ENCODE peak calls at places on chromosomes 11 and 22, in seven cellular contexts. One of them, this sample, is unnamed.

GRCh38 chr11:43515090-43515489 is 156.4 kb downstream of the TTC17 start:
- DNase-seq in Karpas-422: peak
- DNase-seq in heart left ventricle: no peak
- DNase-seq in AG04450: no peak
- DNase-seq in fibroblast of lung: no peak
- DNase-seq in body of pancreas: no peak
- DNase-seq in RWPE1: no peak
- DNase-seq in this sample: no peak

GRCh38 chr22:23163665-23164064 is 16.6 kb upstream of the BCR start:
- DNase-seq in fibroblast of lung: no peak
- DNase-seq in RWPE1: no peak
- DNase-seq in body of pancreas: no peak
- DNase-seq in AG04450: no peak
- DNase-seq in heart left ventricle: no peak
- DNase-seq in Karpas-422: no peak
- DNase-seq in this sample: no peak

GRCh38 chr11:70159612-70160570 is 43.2 kb upstream of the FADD start:
- DNase-seq in body of pancreas: no peak
- DNase-seq in RWPE1: peak
- DNase-seq in AG04450: no peak
- DNase-seq in heart left ventricle: no peak
- DNase-seq in fibroblast of lung: peak
- DNase-seq in Karpas-422: no peak
- DNase-seq in this sample: peak

GRCh38 chr22:23110190-23110921 is 31.4 kb downstream of the RSPH14 start:
- DNase-seq in fibroblast of lung: no peak
- DNase-seq in heart left ventricle: no peak
- DNase-seq in AG04450: no peak
- DNase-seq in body of pancreas: no peak
- DNase-seq in Karpas-422: no peak
- DNase-seq in RWPE1: no peak
- DNase-seq in this sample: no peak

GRCh38 chr11:12199231-12199948 is 89.0 kb downstream of the MICAL2 start:
- DNase-seq in Karpas-422: peak
- DNase-seq in RWPE1: no peak
- DNase-seq in AG04450: no peak
- DNase-seq in body of pancreas: peak
- DNase-seq in fibroblast of lung: no peak
- DNase-seq in heart left ventricle: no peak
- DNase-seq in this sample: no peak

GRCh38 chr11:74185695-74186094 is 14.6 kb downstream of the PPME1 start:
- DNase-seq in RWPE1: no peak
- DNase-seq in body of pancreas: no peak
- DNase-seq in heart left ventricle: no peak
- DNase-seq in fibroblast of lung: peak
- DNase-seq in Karpas-422: no peak
- DNase-seq in AG04450: peak
- DNase-seq in this sample: no peak

GRCh38 chr11:17700991-17701390 is 18.4 kb upstream of the MYOD1 start:
- DNase-seq in Karpas-422: no peak
- DNase-seq in body of pancreas: no peak
- DNase-seq in AG04450: no peak
- DNase-seq in RWPE1: no peak
- DNase-seq in fibroblast of lung: no peak
- DNase-seq in heart left ventricle: no peak
- DNase-seq in this sample: peak

GRCh38 chr11:69403556-69404215 is 77.8 kb upstream of the LINC01488 start:
- DNase-seq in Karpas-422: no peak
- DNase-seq in heart left ventricle: no peak
- DNase-seq in fibroblast of lung: peak
- DNase-seq in body of pancreas: no peak
- DNase-seq in RWPE1: peak
- DNase-seq in AG04450: peak
- DNase-seq in this sample: no peak

GRCh38 chr11:116202922-116203321 is 569.9 kb downstream of the BUD13 start:
- DNase-seq in fibroblast of lung: no peak
- DNase-seq in RWPE1: no peak
- DNase-seq in heart left ventricle: no peak
- DNase-seq in AG04450: no peak
- DNase-seq in body of pancreas: no peak
- DNase-seq in Karpas-422: no peak
- DNase-seq in this sample: no peak

GRCh38 chr22:31291716-31292644 is at the start of gene PIK3IP1:
- DNase-seq in body of pancreas: peak
- DNase-seq in fibroblast of lung: peak
- DNase-seq in Karpas-422: peak
- DNase-seq in heart left ventricle: peak
- DNase-seq in AG04450: peak
- DNase-seq in RWPE1: peak
- DNase-seq in this sample: no peak

GRCh38 chr11:111911563-111912401 is at the start of gene CRYAB:
- DNase-seq in heart left ventricle: peak
- DNase-seq in Karpas-422: no peak
- DNase-seq in fibroblast of lung: peak
- DNase-seq in RWPE1: peak
- DNase-seq in body of pancreas: peak
- DNase-seq in AG04450: peak
- DNase-seq in this sample: peak

GRCh38 chr11:26187639-26188038 is 144.3 kb upstream of the ANO3 start:
- DNase-seq in RWPE1: peak
- DNase-seq in heart left ventricle: no peak
- DNase-seq in fibroblast of lung: peak
- DNase-seq in Karpas-422: no peak
- DNase-seq in AG04450: peak
- DNase-seq in body of pancreas: no peak
- DNase-seq in this sample: peak

GRCh38 chr11:36160115-36160514 is 129.1 kb downstream of the COMMD9 start:
- DNase-seq in AG04450: no peak
- DNase-seq in body of pancreas: no peak
- DNase-seq in RWPE1: no peak
- DNase-seq in heart left ventricle: peak
- DNase-seq in Karpas-422: no peak
- DNase-seq in fibroblast of lung: no peak
- DNase-seq in this sample: no peak

GRCh38 chr11:15707971-15708370 is 593.2 kb downstream of the INSC start:
- DNase-seq in body of pancreas: peak
- DNase-seq in RWPE1: peak
- DNase-seq in fibroblast of lung: peak
- DNase-seq in AG04450: no peak
- DNase-seq in Karpas-422: no peak
- DNase-seq in heart left ventricle: peak
- DNase-seq in this sample: no peak

GRCh38 chr22:19173047-19174035 is 5.2 kb downstream of the SLC25A1 start:
- DNase-seq in body of pancreas: no peak
- DNase-seq in AG04450: no peak
- DNase-seq in heart left ventricle: no peak
- DNase-seq in RWPE1: no peak
- DNase-seq in fibroblast of lung: no peak
- DNase-seq in Karpas-422: peak
- DNase-seq in this sample: no peak
- H3K27ac ChIP-seq in body of pancreas: no peak
- H3K27ac ChIP-seq in AG04450: peak
- H3K27ac ChIP-seq in heart left ventricle: no peak
- H3K27ac ChIP-seq in RWPE1: peak
- H3K27ac ChIP-seq in fibroblast of lung: no peak
- H3K27ac ChIP-seq in Karpas-422: peak
- H3K27ac ChIP-seq in this sample: peak

DNA sequence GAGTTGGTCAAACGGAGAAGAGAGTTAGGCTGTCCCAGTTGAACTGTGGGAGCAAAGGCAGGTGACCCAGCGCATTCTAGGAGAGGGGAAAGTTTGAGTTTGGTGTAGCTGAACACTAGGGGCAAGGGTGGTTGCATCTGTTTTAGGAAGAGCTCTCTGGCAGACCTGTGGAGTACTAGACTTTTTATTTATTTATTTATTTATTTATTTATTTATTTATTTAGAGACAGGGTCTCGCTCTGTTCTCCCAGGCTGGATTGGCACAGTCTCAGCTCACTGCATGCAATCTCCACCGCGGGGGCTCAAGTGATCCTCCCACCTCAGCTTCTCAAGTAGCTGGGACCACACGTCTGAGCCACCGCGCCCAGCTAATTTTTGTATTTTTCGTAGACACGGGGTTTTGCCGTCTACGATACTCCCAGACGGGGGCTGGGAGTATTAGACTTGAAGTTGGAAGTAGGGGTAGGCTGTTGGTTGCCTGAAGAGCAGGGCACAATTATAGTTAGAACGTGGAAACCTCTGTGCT is 947 bp upstream of the ACER3 start:
- DNase-seq in fibroblast of lung: no peak
- DNase-seq in body of pancreas: peak
- DNase-seq in RWPE1: no peak
- DNase-seq in AG04450: no peak
- DNase-seq in heart left ventricle: no peak
- DNase-seq in Karpas-422: no peak
- DNase-seq in this sample: no peak
- H3K27ac ChIP-seq in fibroblast of lung: no peak
- H3K27ac ChIP-seq in body of pancreas: peak
- H3K27ac ChIP-seq in RWPE1: peak
- H3K27ac ChIP-seq in AG04450: no peak
- H3K27ac ChIP-seq in heart left ventricle: peak
- H3K27ac ChIP-seq in Karpas-422: no peak
- H3K27ac ChIP-seq in this sample: peak

GRCh38 chr11:102792604-102793003 is 5.4 kb downstream of the MMP1 start:
- DNase-seq in AG04450: no peak
- DNase-seq in Karpas-422: no peak
- DNase-seq in fibroblast of lung: no peak
- DNase-seq in body of pancreas: peak
- DNase-seq in RWPE1: no peak
- DNase-seq in heart left ventricle: no peak
- DNase-seq in this sample: no peak

GRCh38 chr11:102794382-102794781 is 3.6 kb downstream of the MMP1 start:
- DNase-seq in RWPE1: no peak
- DNase-seq in heart left ventricle: no peak
- DNase-seq in AG04450: no peak
- DNase-seq in body of pancreas: no peak
- DNase-seq in fibroblast of lung: peak
- DNase-seq in Karpas-422: peak
- DNase-seq in this sample: no peak

GRCh38 chr11:102791271-102792036 is 6.5 kb downstream of the MMP1 start:
- DNase-seq in RWPE1: no peak
- DNase-seq in AG04450: no peak
- DNase-seq in fibroblast of lung: peak
- DNase-seq in body of pancreas: no peak
- DNase-seq in Karpas-422: no peak
- DNase-seq in heart left ventricle: no peak
- DNase-seq in this sample: no peak

GRCh38 chr11:102798012-102798746 is at the start of gene MMP1:
- DNase-seq in heart left ventricle: no peak
- DNase-seq in AG04450: peak
- DNase-seq in RWPE1: peak
- DNase-seq in Karpas-422: no peak
- DNase-seq in body of pancreas: no peak
- DNase-seq in fibroblast of lung: peak
- DNase-seq in this sample: no peak

GRCh38 chr11:102793677-102794290 is 4.2 kb downstream of the MMP1 start:
- DNase-seq in heart left ventricle: no peak
- DNase-seq in fibroblast of lung: no peak
- DNase-seq in Karpas-422: no peak
- DNase-seq in body of pancreas: no peak
- DNase-seq in AG04450: no peak
- DNase-seq in RWPE1: no peak
- DNase-seq in this sample: no peak
- H3K27ac ChIP-seq in heart left ventricle: no peak
- H3K27ac ChIP-seq in fibroblast of lung: no peak
- H3K27ac ChIP-seq in Karpas-422: no peak
- H3K27ac ChIP-seq in body of pancreas: no peak
- H3K27ac ChIP-seq in AG04450: no peak
- H3K27ac ChIP-seq in RWPE1: no peak
- H3K27ac ChIP-seq in this sample: no peak

DNA sequence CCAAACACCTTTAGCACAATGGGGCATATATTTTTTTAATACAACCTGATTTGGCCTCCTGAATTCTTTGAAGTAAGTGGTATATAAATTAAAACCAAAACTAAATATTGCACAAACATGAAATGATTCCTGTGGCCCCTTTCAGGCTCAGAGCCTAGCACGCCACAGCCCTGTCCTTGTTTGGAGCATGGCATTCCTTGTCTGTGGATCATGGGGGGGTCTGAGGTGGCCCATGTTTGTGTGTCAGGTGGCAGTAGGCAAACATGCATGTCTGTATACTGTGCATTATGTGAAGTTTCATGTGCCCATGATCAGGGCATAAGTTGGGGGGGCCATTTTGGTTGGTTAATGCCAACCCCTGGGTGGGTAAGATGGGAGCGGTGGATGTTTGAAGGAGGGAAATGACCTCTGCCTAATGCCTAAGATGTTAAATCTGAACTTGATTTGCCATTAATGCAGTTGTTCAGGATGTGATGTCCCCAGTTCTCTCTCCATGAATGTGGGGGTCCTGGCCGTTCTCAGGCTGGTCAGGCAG is 18.6 kb downstream of the UPB1 start:
- DNase-seq in body of pancreas: no peak
- DNase-seq in fibroblast of lung: no peak
- DNase-seq in AG04450: no peak
- DNase-seq in Karpas-422: no peak
- DNase-seq in RWPE1: no peak
- DNase-seq in heart left ventricle: no peak
- DNase-seq in this sample: no peak
- H3K27ac ChIP-seq in body of pancreas: no peak
- H3K27ac ChIP-seq in fibroblast of lung: no peak
- H3K27ac ChIP-seq in AG04450: no peak
- H3K27ac ChIP-seq in Karpas-422: no peak
- H3K27ac ChIP-seq in RWPE1: no peak
- H3K27ac ChIP-seq in heart left ventricle: no peak
- H3K27ac ChIP-seq in this sample: no peak